ENCODE peak calls at places on chromosomes 6 and 20, in four cellular contexts. I is A549, Z is HFF-Myc, D is neural progenitor cell. G is an unnamed sample.

GRCh38 chr6:116872771-116873170 is 4.3 kb upstream of the RFX6 start:
- DNase-seq in I (no peak), Z (no peak), D (no peak), G (no peak)

GRCh38 chr6:170152989-170153388 is 137.9 kb downstream of the DLL1 start:
- DNase-seq in I (no peak), Z (no peak), D (peak), G (peak)

GRCh38 chr6:157203312-157203744 is 120.0 kb downstream of the TMEM242 start:
- DNase-seq in I (no peak), Z (no peak), D (no peak), G (no peak)

GRCh38 chr6:148934534-148934933 is 187.7 kb downstream of the UST start:
- DNase-seq in I (no peak), Z (no peak), D (no peak), G (no peak)

GRCh38 chr6:31896856-31897611 is 464 bp downstream of the EHMT2 start:
- DNase-seq in I (no peak), Z (no peak), D (peak), G (no peak)

GRCh38 chr20:25508083-25508770 is 77.1 kb downstream of the NINL start:
- DNase-seq in I (peak), Z (no peak), D (no peak), G (peak)

GRCh38 chr20:43642548-43642947 is 24.4 kb upstream of the MYBL2 start:
- DNase-seq in I (no peak), Z (no peak), D (no peak), G (no peak)

GRCh38 chr6:106488494-106489369 is 128.2 kb downstream of the CRYBG1 start:
- DNase-seq in I (no peak), Z (no peak), D (no peak), G (no peak)

GRCh38 chr20:48921883-48922867 is 664 bp downstream of the ARFGEF2 start:
- DNase-seq in I (peak), Z (no peak), D (no peak), G (peak)

GRCh38 chr6:48883116-48883515 is 579.9 kb downstream of the MMUT start:
- DNase-seq in I (no peak), Z (no peak), D (no peak), G (no peak)

GRCh38 chr6:77383026-77383425 is 80.3 kb downstream of the HTR1B start:
- DNase-seq in I (no peak), Z (no peak), D (no peak), G (no peak)

GRCh38 chr6:31742894-31743293 is 3.1 kb downstream of the MSH5 start:
- DNase-seq in I (no peak), Z (no peak), D (no peak), G (no peak)

GRCh38 chr6:164151161-164151728 is 736.7 kb downstream of the QKI start:
- DNase-seq in I (no peak), Z (no peak), D (peak), G (no peak)

GRCh38 chr6:26501482-26501986 is 1.4 kb downstream of the BTN1A1 start:
- DNase-seq in I (no peak), Z (no peak), D (peak), G (no peak)

GRCh38 chr6:44250067-44250717 is 3.3 kb downstream of the HSP90AB1 start:
- DNase-seq in I (no peak), Z (no peak), D (no peak), G (no peak)

GRCh38 chr20:54176610-54177009 is 2.8 kb upstream of the CYP24A1 start:
- DNase-seq in I (no peak), Z (no peak), D (no peak), G (peak)

GRCh38 chr20:37356387-37356786 is 10.4 kb downstream of the SRC start:
- DNase-seq in I (peak), Z (no peak), D (no peak), G (peak)

GRCh38 chr6:158073776-158074175 is 92.1 kb downstream of the SYNJ2 start:
- DNase-seq in I (no peak), Z (no peak), D (no peak), G (no peak)

GRCh38 chr6:111687652-111688051 is 82.0 kb upstream of the TRAF3IP2 start:
- DNase-seq in I (no peak), Z (no peak), D (no peak), G (peak)

GRCh38 chr6:141988954-141989705 is 143.6 kb upstream of the GJE1 start:
- DNase-seq in I (peak), Z (peak), D (peak), G (peak)

GRCh38 chr20:37941992-37942391 is 39.1 kb downstream of the VSTM2L start:
- DNase-seq in I (no peak), Z (no peak), D (no peak), G (no peak)

GRCh38 chr20:58213716-58214115 is 14.7 kb downstream of the ANKRD60 start:
- DNase-seq in I (no peak), Z (no peak), D (no peak), G (no peak)

GRCh38 chr6:168937061-168937460 is 316.6 kb downstream of the THBS2 start:
- DNase-seq in I (no peak), Z (peak), D (no peak), G (peak)

GRCh38 chr6:23963137-23963536 is 162.9 kb upstream of the NRSN1 start:
- DNase-seq in I (peak), Z (no peak), D (peak), G (peak)

GRCh38 chr20:57627972-57628650 is 7.9 kb upstream of the ZBP1 start:
- DNase-seq in I (no peak), Z (peak), D (no peak), G (no peak)

GRCh38 chr20:41223112-41223511 is 85.8 kb downstream of the PLCG1 start:
- DNase-seq in I (no peak), Z (no peak), D (no peak), G (no peak)

GRCh38 chr6:80586242-80586641 is 479.8 kb downstream of the BCKDHB start:
- DNase-seq in I (no peak), Z (no peak), D (no peak), G (no peak)

GRCh38 chr20:49979030-49979832 is 3.5 kb upstream of the SNAI1 start:
- DNase-seq in I (peak), Z (no peak), D (peak), G (peak)

GRCh38 chr6:142013286-142013685 is 119.4 kb upstream of the GJE1 start:
- DNase-seq in I (peak), Z (peak), D (no peak), G (peak)

GRCh38 chr6:31493875-31494694 is 3.9 kb upstream of the MICB start:
- DNase-seq in I (peak), Z (peak), D (peak), G (peak)

GRCh38 chr20:8940311-8940710 is 128.6 kb upstream of the PLCB4 start:
- DNase-seq in I (no peak), Z (no peak), D (no peak), G (no peak)

GRCh38 chr6:35497571-35498406 is 910 bp upstream of the TEAD3 start:
- DNase-seq in I (peak), Z (peak), D (peak), G (peak)

GRCh38 chr6:131265939-131266338 is 130.7 kb downstream of the AKAP7 start:
- DNase-seq in I (no peak), Z (no peak), D (no peak), G (no peak)

GRCh38 chr6:57190140-57190539 is 18.0 kb downstream of the BAG2 start:
- DNase-seq in I (peak), Z (no peak), D (no peak), G (peak)

GRCh38 chr20:58102744-58103516 is 125.5 kb downstream of the ANKRD60 start:
- DNase-seq in I (no peak), Z (no peak), D (no peak), G (peak)

GRCh38 chr6:93940381-93940780 is 521.0 kb upstream of the EPHA7 start:
- DNase-seq in I (no peak), Z (no peak), D (no peak), G (no peak)

GRCh38 chr6:89208551-89208950 is 8.6 kb downstream of the GABRR1 start:
- DNase-seq in I (no peak), Z (no peak), D (no peak), G (no peak)
- TF ChIP-seq CTCF in I (no peak), Z (no peak), D (no peak), G (no peak)

GRCh38 chr20:63427206-63427605 is 45.2 kb downstream of the KCNQ2 start:
- DNase-seq in I (no peak), Z (no peak), D (no peak), G (no peak)
- TF ChIP-seq CTCF in I (no peak), Z (no peak), D (no peak), G (no peak)

DNA sequence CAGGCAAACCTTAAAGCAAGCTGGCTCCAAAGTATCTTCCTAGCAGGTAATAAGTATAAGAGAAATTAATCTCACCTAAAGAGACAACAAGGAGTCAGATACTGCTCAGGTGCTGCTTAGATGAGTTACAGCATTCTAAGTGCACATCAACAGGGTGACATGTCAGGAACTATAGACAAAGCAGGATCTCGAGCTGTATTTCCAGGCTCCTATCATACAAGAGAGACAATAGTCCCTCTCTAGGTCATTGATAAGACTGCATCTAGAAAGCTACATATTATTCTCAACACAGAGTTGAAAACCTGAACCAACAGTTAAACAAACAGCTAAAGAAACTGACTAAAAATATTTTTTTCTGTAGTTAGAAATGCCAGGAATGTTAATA is 3.9 kb downstream of the PTPRK start:
- DNase-seq in I (peak), Z (no peak), D (peak), G (peak)
- TF ChIP-seq CTCF in I (no peak), Z (no peak), D (peak), G (peak)

GRCh38 chr20:42483694-42484303 is 705.9 kb downstream of the PTPRT start:
- DNase-seq in I (peak), Z (no peak), D (peak), G (no peak)
- TF ChIP-seq CTCF in I (no peak), Z (peak), D (peak), G (no peak)

GRCh38 chr20:63518351-63518861 is 2.2 kb upstream of the PPDPF start:
- DNase-seq in I (no peak), Z (no peak), D (peak), G (no peak)
- TF ChIP-seq CTCF in I (no peak), Z (no peak), D (no peak), G (no peak)

G was measured in MCF 10A.